ENCODE peak calls at places on chromosomes 3 and 15, in five cellular contexts. Z, A, X, P and S are unnamed samples.

GRCh38 chr3:14988988-14989394 is 41.6 kb downstream of the NR2C2 start:
- DNase-seq in Z (no peak), A (no peak), X (peak), P (peak), S (peak)

GRCh38 chr3:50559702-50560101 is 7.8 kb downstream of the C3orf18 start:
- DNase-seq in Z (no peak), A (no peak), X (no peak), P (no peak), S (no peak)

GRCh38 chr3:155880286-155880685 is 9.8 kb downstream of the GMPS start:
- DNase-seq in Z (no peak), A (no peak), X (no peak), P (no peak), S (no peak)

GRCh38 chr3:193831495-193832455 is 238.8 kb downstream of the OPA1 start:
- DNase-seq in Z (peak), A (no peak), X (peak), P (no peak), S (peak)

GRCh38 chr3:25566358-25566920 is 98.3 kb downstream of the TOP2B start:
- DNase-seq in Z (no peak), A (no peak), X (no peak), P (no peak), S (no peak)

GRCh38 chr3:95289295-95289694 is 1226.4 kb downstream of the NSUN3 start:
- DNase-seq in Z (no peak), A (no peak), X (no peak), P (no peak), S (no peak)

GRCh38 chr3:42500091-42500490 is 2.4 kb upstream of the VIPR1 start:
- DNase-seq in Z (no peak), A (peak), X (no peak), P (no peak), S (no peak)

GRCh38 chr3:49805367-49805782 is 2.3 kb downstream of the INKA1 start:
- DNase-seq in Z (no peak), A (peak), X (peak), P (no peak), S (peak)

GRCh38 chr15:58537480-58537879 is 105.7 kb downstream of the LIPC start:
- DNase-seq in Z (no peak), A (no peak), X (no peak), P (no peak), S (no peak)

GRCh38 chr3:18114894-18115293 is 310.2 kb downstream of the SATB1 start:
- DNase-seq in Z (no peak), A (no peak), X (no peak), P (no peak), S (no peak)

GRCh38 chr15:68211656-68212320 is 6.7 kb upstream of the CALML4 start:
- DNase-seq in Z (no peak), A (peak), X (no peak), P (no peak), S (no peak)

GRCh38 chr3:168086541-168087260 is 9.0 kb downstream of the GOLIM4 start:
- DNase-seq in Z (no peak), A (no peak), X (no peak), P (no peak), S (no peak)

GRCh38 chr3:15102256-15102655 is 3.3 kb upstream of the RBSN start:
- DNase-seq in Z (no peak), A (peak), X (no peak), P (no peak), S (no peak)

GRCh38 chr3:1179116-1179515 is 86.3 kb downstream of the CNTN6 start:
- DNase-seq in Z (no peak), A (no peak), X (no peak), P (no peak), S (no peak)

GRCh38 chr3:172595648-172596393 is 72.6 kb upstream of the TNFSF10 start:
- DNase-seq in Z (peak), A (no peak), X (peak), P (peak), S (peak)